ENCODE peak calls at places on chromosomes 5 and 9, in four cellular contexts. P, K, Q and C are unnamed samples.

GRCh38 chr5:153562189-153562588 is 71.7 kb downstream of the GRIA1 start:
- DNase-seq in K (no peak), P (no peak), Q (no peak), C (no peak)

GRCh38 chr5:96035796-96036195 is 74.1 kb upstream of the ELL2 start:
- DNase-seq in K (no peak), Q (no peak), P (no peak), C (no peak)

GRCh38 chr5:10332301-10332700 is 21.2 kb upstream of the MARCHF6 start:
- DNase-seq in K (no peak), Q (no peak), P (no peak), C (no peak)

GRCh38 chr9:135037521-135038250 is 49.8 kb upstream of the OLFM1 start:
- DNase-seq in P (no peak), Q (no peak), K (no peak), C (no peak)

GRCh38 chr9:85716031-85716877 is 25.5 kb downstream of the AGTPBP1 start:
- DNase-seq in K (no peak), P (no peak), Q (peak), C (no peak)

GRCh38 chr5:12147513-12147912 is 243.3 kb upstream of the CTNND2 start:
- DNase-seq in P (no peak), K (no peak), Q (no peak), C (no peak)

GRCh38 chr5:145236127-145236526 is 599.0 kb downstream of the PRELID2 start:
- DNase-seq in Q (no peak), K (no peak), P (no peak), C (no peak)

GRCh38 chr5:115873392-115873791 is 31.7 kb downstream of the AP3S1 start:
- DNase-seq in P (no peak), Q (no peak), K (no peak), C (no peak)

GRCh38 chr5:145681686-145682085 is 153.5 kb downstream of the PRELID2 start:
- DNase-seq in Q (peak), K (peak), P (peak), C (peak)

GRCh38 chr5:53335115-53335514 is 145.3 kb upstream of the FST start:
- DNase-seq in Q (no peak), K (no peak), P (no peak), C (no peak)

GRCh38 chr9:36136277-36136893 is at the start of gene GLIPR2:
- DNase-seq in K (peak), Q (peak), P (peak), C (peak)

GRCh38 chr5:91264311-91265051 is 118.6 kb downstream of the ARRDC3 start:
- DNase-seq in P (no peak), Q (no peak), K (no peak), C (no peak)

GRCh38 chr5:173514666-173515065 is 101.8 kb downstream of the BOD1 start:
- DNase-seq in K (no peak), Q (no peak), P (no peak), C (no peak)

GRCh38 chr5:18744441-18744840 is 1110.2 kb downstream of the TAF11L14 start:
- DNase-seq in K (no peak), Q (no peak), P (no peak), C (no peak)

GRCh38 chr9:136858844-136859757 is 7.0 kb downstream of the MAMDC4 start:
- DNase-seq in P (no peak), K (no peak), Q (no peak), C (peak)

GRCh38 chr5:138720840-138721239 is 32.4 kb upstream of the CTNNA1 start:
- DNase-seq in K (no peak), P (no peak), Q (no peak), C (no peak)

GRCh38 chr5:958701-959571 is 49.7 kb upstream of the NKD2 start:
- DNase-seq in K (peak), P (no peak), Q (peak), C (peak)

GRCh38 chr9:108831496-108832178 is 24.1 kb downstream of the ACTL7B start:
- DNase-seq in K (no peak), Q (no peak), P (no peak), C (no peak)
- TF ChIP-seq JUN in K (no peak), Q (no peak), P (no peak), C (no peak)

GRCh38 chr5:107398703-107399102 is 272.0 kb downstream of the EFNA5 start:
- DNase-seq in K (no peak), P (no peak), Q (no peak), C (no peak)
- TF ChIP-seq HMGXB4 in K (no peak), P (no peak), Q (no peak), C (no peak)

GRCh38 chr5:57072218-57072892 is 101.5 kb upstream of the GPBP1 start:
- DNase-seq in Q (no peak), P (no peak), K (peak), C (no peak)

GRCh38 chr5:57069115-57069835 is 104.6 kb upstream of the GPBP1 start:
- DNase-seq in P (no peak), Q (no peak), K (no peak), C (no peak)

GRCh38 chr5:57063773-57064172 is 110.1 kb upstream of the GPBP1 start:
- DNase-seq in P (no peak), Q (no peak), K (peak), C (no peak)

DNA sequence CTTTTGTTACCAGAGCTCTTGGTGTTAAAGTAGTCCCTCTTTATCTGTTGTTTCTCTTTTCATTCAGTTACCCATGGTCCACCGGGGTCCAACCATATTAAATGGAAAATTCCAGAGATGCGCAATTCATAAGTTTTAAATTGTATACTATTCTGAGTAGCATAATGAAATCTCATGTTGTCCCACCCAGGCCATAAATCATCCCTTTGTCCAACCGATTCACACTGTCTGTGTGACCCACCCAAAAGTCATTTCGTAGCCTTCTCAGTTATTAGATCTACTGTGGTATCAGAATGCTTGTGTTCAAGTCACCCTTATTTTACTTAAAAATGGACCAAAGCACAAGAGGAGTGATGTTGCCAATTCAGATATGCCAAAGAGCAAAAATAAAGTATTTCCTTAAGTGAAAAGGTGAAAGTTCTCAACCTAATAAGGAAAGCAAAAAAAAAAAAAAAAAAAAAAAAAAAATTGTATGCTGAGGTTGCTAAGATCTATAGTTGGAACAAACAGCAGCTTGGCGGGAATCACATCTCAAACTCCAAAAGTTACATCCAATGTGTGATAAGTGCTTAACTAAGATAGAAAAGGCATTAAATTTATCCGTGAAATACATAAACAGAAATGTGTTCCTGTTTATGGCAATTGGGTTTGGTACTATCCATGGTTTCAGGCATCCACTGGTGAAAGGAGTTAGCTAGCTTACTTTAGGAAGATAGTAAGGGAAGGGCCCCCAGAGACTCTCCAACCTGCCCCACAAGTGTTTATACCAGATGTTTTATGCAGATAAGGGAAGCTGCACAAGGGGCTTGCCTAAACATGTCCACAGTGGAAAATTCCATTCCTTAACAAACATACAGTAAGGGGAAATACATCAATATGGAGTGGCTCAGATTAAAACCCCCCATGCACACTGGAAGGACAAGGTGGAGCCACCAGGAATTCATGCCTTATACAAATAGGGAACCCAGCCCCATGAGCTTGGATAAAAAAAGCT is 106.6 kb upstream of the GPBP1 start:
- DNase-seq in Q (peak), P (no peak), K (no peak), C (no peak)
- TF ChIP-seq JUN in Q (no peak), P (no peak), K (no peak), C (no peak)

DNA sequence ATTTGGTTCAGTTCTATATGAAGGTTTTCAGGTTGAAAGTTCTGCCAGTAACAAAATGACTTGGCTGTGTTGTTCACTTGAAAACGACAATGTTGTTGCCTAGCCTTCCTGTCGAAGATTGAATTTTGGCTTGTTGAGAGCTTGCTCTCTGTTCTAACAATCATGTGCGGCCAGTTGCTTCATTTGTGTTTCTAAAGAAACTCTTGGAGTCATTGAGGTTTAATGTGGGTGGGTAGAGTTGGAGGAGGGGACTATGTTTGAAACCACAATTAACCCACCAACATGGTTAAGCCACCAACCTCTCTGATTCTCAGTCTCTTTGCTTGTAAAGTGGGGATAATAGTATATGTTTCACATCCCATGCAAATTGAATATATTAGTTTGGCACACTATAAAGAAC is 145.8 kb downstream of the FBXL7 start:
- DNase-seq in P (no peak), K (no peak), Q (no peak), C (no peak)
- TF ChIP-seq HMGXB4 in P (no peak), K (no peak), Q (no peak), C (no peak)

GRCh38 chr5:34806532-34806931 is 32.4 kb upstream of the TTC23L start:
- DNase-seq in P (peak), Q (no peak), K (no peak), C (no peak)
- TF ChIP-seq JUN in P (no peak), Q (no peak), K (no peak), C (no peak)

GRCh38 chr5:171838066-171838465 is 52.4 kb downstream of the SMIM23 start:
- DNase-seq in Q (no peak), P (no peak), K (no peak), C (no peak)
- TF ChIP-seq HMGXB4 in Q (no peak), P (no peak), K (no peak), C (no peak)

DNA sequence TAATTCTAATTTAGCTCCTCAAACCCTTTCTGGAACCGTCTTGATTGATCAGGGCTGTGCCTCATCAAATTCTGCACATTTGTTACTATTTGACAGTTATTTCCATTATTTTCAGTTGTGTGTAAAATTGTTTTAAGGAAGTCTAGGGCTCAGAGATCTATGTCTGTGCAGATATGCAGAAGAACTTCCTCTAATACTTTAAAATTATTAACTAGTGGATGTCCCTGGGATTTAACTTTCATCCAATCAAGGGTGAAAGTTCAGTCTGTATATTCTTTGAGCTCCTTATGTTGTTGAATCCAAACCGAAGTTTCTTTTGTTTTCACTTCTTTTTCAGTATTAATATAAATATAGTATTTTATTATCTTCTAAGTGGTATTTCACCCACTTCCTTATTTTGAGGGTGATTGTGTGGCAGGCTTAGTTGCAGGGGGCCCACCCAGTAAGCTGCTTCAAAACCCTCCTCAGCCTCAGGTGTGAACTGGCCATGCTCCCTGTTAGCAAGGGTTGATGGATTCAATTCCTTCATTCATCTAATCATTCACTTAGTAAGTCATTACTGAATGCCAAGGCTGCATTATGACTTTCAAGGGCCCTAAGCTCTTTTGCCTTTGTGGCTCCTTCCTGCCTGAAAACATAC is 2.1 kb upstream of the CAMLG start:
- DNase-seq in Q (no peak), P (no peak), K (no peak), C (no peak)
- TF ChIP-seq JUN in Q (no peak), P (no peak), K (no peak), C (no peak)

GRCh38 chr5:109192027-109192426 is 217.7 kb downstream of the PJA2 start:
- DNase-seq in P (no peak), K (no peak), Q (no peak), C (no peak)

GRCh38 chr5:109192543-109193281 is 217.1 kb downstream of the PJA2 start:
- DNase-seq in P (no peak), Q (no peak), K (no peak), C (no peak)

GRCh38 chr5:109195667-109196066 is 214.1 kb downstream of the PJA2 start:
- DNase-seq in Q (no peak), P (no peak), K (no peak), C (no peak)

GRCh38 chr5:109186759-109187158 is 223.0 kb downstream of the PJA2 start:
- DNase-seq in Q (no peak), K (no peak), P (no peak), C (no peak)

DNA sequence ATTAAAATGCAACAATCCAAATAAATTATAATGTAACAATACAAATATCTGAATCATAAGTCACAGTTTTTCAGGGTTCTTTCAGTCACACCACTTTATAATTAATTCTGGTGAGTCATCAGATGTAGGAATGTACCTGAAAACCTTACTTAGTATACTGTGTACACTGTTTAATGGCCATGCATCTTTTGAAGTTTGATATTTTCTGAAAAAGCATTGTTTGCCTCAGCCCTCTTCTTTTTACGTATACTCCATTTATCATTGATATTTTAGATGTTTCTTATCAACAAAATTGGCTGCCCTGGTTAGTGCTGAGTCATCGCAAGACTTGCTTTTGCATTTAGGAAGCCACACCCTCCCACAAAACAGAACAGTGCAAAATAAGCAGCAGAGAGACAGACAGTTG is 218.6 kb downstream of the PJA2 start:
- DNase-seq in P (no peak), K (no peak), Q (peak), C (no peak)
- TF ChIP-seq HMGXB4 in P (no peak), K (no peak), Q (no peak), C (no peak)